ENCODE peak calls at places on chromosomes 2 and 18, in six cellular contexts. One of them, this sample, is unnamed.

GRCh38 chr18:62118324-62118723 is 68.5 kb downstream of the PIGN start:
- DNase-seq in left lobe of liver: no peak
- DNase-seq in NCI-H1436: no peak
- DNase-seq in GM04504: peak
- DNase-seq in PC-9: no peak
- DNase-seq in globus pallidus: no peak
- DNase-seq in this sample: no peak

GRCh38 chr2:178830451-178830850 is 23.2 kb upstream of the TTN start:
- DNase-seq in PC-9: no peak
- DNase-seq in left lobe of liver: no peak
- DNase-seq in globus pallidus: no peak
- DNase-seq in GM04504: no peak
- DNase-seq in NCI-H1436: no peak
- DNase-seq in this sample: peak

GRCh38 chr18:73962251-73962650 is 185.4 kb downstream of the FBXO15 start:
- DNase-seq in PC-9: no peak
- DNase-seq in NCI-H1436: no peak
- DNase-seq in left lobe of liver: no peak
- DNase-seq in GM04504: no peak
- DNase-seq in globus pallidus: no peak
- DNase-seq in this sample: no peak

GRCh38 chr2:181411105-181411849 is 45.9 kb upstream of the ITGA4 start:
- DNase-seq in PC-9: no peak
- DNase-seq in NCI-H1436: peak
- DNase-seq in GM04504: no peak
- DNase-seq in left lobe of liver: no peak
- DNase-seq in globus pallidus: no peak
- DNase-seq in this sample: no peak

GRCh38 chr2:65031341-65032015 is 24.7 kb upstream of the CEP68 start:
- DNase-seq in left lobe of liver: no peak
- DNase-seq in NCI-H1436: no peak
- DNase-seq in PC-9: no peak
- DNase-seq in globus pallidus: peak
- DNase-seq in GM04504: no peak
- DNase-seq in this sample: peak

GRCh38 chr2:132449868-132450267 is 33.3 kb downstream of the GPR39 start:
- DNase-seq in NCI-H1436: no peak
- DNase-seq in GM04504: no peak
- DNase-seq in globus pallidus: no peak
- DNase-seq in PC-9: no peak
- DNase-seq in left lobe of liver: no peak
- DNase-seq in this sample: no peak

GRCh38 chr2:235021752-235022151 is 69.9 kb downstream of the SH3BP4 start:
- DNase-seq in GM04504: peak
- DNase-seq in globus pallidus: no peak
- DNase-seq in left lobe of liver: no peak
- DNase-seq in PC-9: no peak
- DNase-seq in NCI-H1436: no peak
- DNase-seq in this sample: no peak

GRCh38 chr2:165369131-165369935 is 100.2 kb upstream of the CSRNP3 start:
- DNase-seq in PC-9: no peak
- DNase-seq in NCI-H1436: peak
- DNase-seq in globus pallidus: no peak
- DNase-seq in left lobe of liver: no peak
- DNase-seq in GM04504: no peak
- DNase-seq in this sample: no peak

GRCh38 chr18:44592639-44593038 is 88.0 kb upstream of the SETBP1 start:
- DNase-seq in left lobe of liver: no peak
- DNase-seq in NCI-H1436: no peak
- DNase-seq in globus pallidus: no peak
- DNase-seq in GM04504: no peak
- DNase-seq in PC-9: no peak
- DNase-seq in this sample: no peak